ENCODE peak calls at places on chromosome 1, in four cellular contexts. C is PC-3, F is GM23338, P is endodermal cell. H is an unnamed sample. For H3K4me1, the result is how much of the 10 kb centered on the place peaks cover.

GRCh38 chr1:1232801-1233566 is 947 bp downstream of the B3GALT6 start:
- DNase-seq in P (no peak), C (peak), F (no peak), H (no peak)

GRCh38 chr1:1291611-1292441 is 11.6 kb downstream of the SCNN1D start:
- DNase-seq in P (peak), C (peak), F (peak), H (peak)

GRCh38 chr1:157702308-157702825 is 1.8 kb upstream of the FCRL3 start:
- DNase-seq in C (no peak), P (no peak), F (no peak), H (no peak)

GRCh38 chr1:162276493-162276892 is 100.2 kb downstream of the SPATA46 start:
- DNase-seq in F (peak), C (peak), P (no peak), H (no peak)

GRCh38 chr1:105544475-105544874 is 1512.0 kb upstream of the PRMT6 start:
- DNase-seq in P (no peak), C (peak), F (no peak), H (no peak)

GRCh38 chr1:97551113-97551512 is 369.7 kb downstream of the DPYD start:
- DNase-seq in P (no peak), F (no peak), C (no peak), H (no peak)

GRCh38 chr1:29243863-29244185 is 7.5 kb downstream of the PTPRU start:
- DNase-seq in C (peak), P (no peak), F (no peak), H (no peak)

GRCh38 chr1:65068202-65069011 is 79.6 kb upstream of the AK4 start:
- DNase-seq in C (peak), F (peak), P (no peak), H (peak)

GRCh38 chr1:16120940-16121410 is 34.9 kb downstream of the EPHA2 start:
- DNase-seq in C (peak), F (no peak), P (no peak), H (no peak)

GRCh38 chr1:55180075-55180670 is 35.0 kb downstream of the USP24 start:
- DNase-seq in F (no peak), P (no peak), C (no peak), H (no peak)

GRCh38 chr1:216723274-216723780 is at the start of gene ESRRG:
- DNase-seq in C (no peak), P (peak), F (peak), H (peak)

GRCh38 chr1:54390655-54391054 is 15.5 kb downstream of the SSBP3 start:
- DNase-seq in P (no peak), F (no peak), C (no peak), H (no peak)

GRCh38 chr1:41109316-41110263 is 88.1 kb upstream of the SLFNL1 start:
- DNase-seq in F (peak), P (no peak), C (peak), H (peak)

GRCh38 chr1:184387871-184388670 is 1.2 kb downstream of the C1orf21 start:
- DNase-seq in C (peak), F (peak), P (peak), H (peak)

GRCh38 chr1:9589719-9590157 is 1.0 kb downstream of the TMEM201 start:
- DNase-seq in F (no peak), C (peak), P (no peak), H (no peak)

GRCh38 chr1:157515709-157516108 is 36.6 kb downstream of the FCRL5 start:
- DNase-seq in C (no peak), F (no peak), P (no peak), H (no peak)

GRCh38 chr1:22453181-22453580 is 1.5 kb downstream of the ZBTB40 start:
- DNase-seq in C (no peak), P (no peak), F (no peak), H (no peak)

GRCh38 chr1:25890249-25891034 is 14.9 kb upstream of the PAQR7 start:
- DNase-seq in F (no peak), P (peak), C (peak), H (peak)

GRCh38 chr1:26029864-26030481 is 8.4 kb downstream of the EXTL1 start:
- DNase-seq in P (no peak), C (no peak), F (peak), H (no peak)

GRCh38 chr1:223716302-223716862 is 4.0 kb downstream of the CAPN2 start:
- DNase-seq in C (no peak), F (no peak), P (no peak), H (no peak)

GRCh38 chr1:102863704-102864103 is 244.6 kb downstream of the COL11A1 start:
- DNase-seq in C (no peak), F (no peak), P (no peak), H (no peak)

GRCh38 chr1:54934869-54935268 is 45.6 kb upstream of the TMEM61 start:
- DNase-seq in F (no peak), P (no peak), C (peak), H (no peak)

GRCh38 chr1:198124665-198125064 is 32.1 kb upstream of the NEK7 start:
- DNase-seq in P (no peak), F (no peak), C (no peak), H (no peak)

GRCh38 chr1:27520651-27521050 is 30.7 kb upstream of the WASF2 start:
- DNase-seq in P (no peak), F (no peak), C (no peak), H (no peak)

GRCh38 chr1:94258873-94259331 is 21.5 kb upstream of the ARHGAP29 start:
- DNase-seq in C (peak), P (no peak), F (no peak), H (no peak)

GRCh38 chr1:102190429-102190828 is 193.7 kb upstream of the OLFM3 start:
- DNase-seq in F (no peak), P (no peak), C (no peak), H (no peak)

GRCh38 chr1:92817986-92818764 is 13.7 kb upstream of the RPL5 start:
- DNase-seq in P (peak), C (peak), F (peak), H (peak)

GRCh38 chr1:177786346-177786745 is 183.5 kb downstream of the SEC16B start:
- DNase-seq in P (no peak), F (no peak), C (no peak), H (no peak)

GRCh38 chr1:6614019-6614952 is 755 bp downstream of the PHF13 start:
- DNase-seq in F (peak), C (peak), P (peak), H (peak)

GRCh38 chr1:163072658-163073057 is 3.5 kb downstream of the RGS4 start:
- DNase-seq in C (peak), F (no peak), P (no peak), H (no peak)

GRCh38 chr1:221868894-221869293 is 127.0 kb upstream of the DUSP10 start:
- DNase-seq in P (no peak), F (no peak), C (peak), H (no peak)

DNA sequence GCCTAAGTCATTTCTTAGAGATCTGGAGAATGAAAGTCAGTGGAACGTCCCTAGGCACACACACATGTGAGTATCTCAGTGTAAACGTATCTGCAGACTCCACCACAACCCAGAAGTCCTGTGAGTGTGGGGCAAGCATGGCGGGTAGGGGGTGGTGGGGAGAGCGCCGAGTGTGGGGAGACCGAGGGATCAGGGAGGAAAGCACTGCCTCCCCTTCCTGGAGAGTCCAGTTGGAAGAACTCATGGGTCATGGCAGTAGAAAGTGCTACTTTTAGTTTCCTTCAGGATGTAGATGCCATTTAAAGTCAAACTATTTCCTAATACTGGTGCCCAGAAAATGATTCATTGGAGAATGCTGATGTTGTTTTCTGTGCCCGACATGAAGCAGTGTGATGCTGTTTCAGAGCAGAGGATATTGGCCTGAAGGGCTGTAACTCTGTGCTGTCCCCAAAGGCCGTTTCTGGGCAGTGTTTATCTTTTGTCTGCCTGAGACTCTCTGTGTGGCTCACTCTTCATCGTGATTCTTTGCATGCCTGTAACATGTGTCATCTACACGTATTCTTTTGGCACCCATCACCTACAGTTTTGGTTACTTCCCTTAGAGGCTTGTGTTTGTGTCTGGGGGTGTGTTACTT is 45.7 kb upstream of the TSPAN2 start:
- DNase-seq in C (peak), F (no peak), P (no peak), H (no peak)
- H3K4me3 ChIP-seq in C (peak), F (no peak), P (no peak), H (no peak)

GRCh38 chr1:99766378-99766800 is at the start of gene FRRS1:
- DNase-seq in C (peak), F (peak), P (peak), H (peak)

GRCh38 chr1:99767996-99768524 is 1.6 kb upstream of the FRRS1 start:
- DNase-seq in C (no peak), P (no peak), F (no peak), H (no peak)

GRCh38 chr1:99764439-99764838 is 2.0 kb downstream of the FRRS1 start:
- DNase-seq in F (no peak), P (no peak), C (no peak), H (no peak)

GRCh38 chr1:99763956-99764355 is 2.5 kb downstream of the FRRS1 start:
- DNase-seq in P (no peak), F (no peak), C (no peak), H (no peak)

DNA sequence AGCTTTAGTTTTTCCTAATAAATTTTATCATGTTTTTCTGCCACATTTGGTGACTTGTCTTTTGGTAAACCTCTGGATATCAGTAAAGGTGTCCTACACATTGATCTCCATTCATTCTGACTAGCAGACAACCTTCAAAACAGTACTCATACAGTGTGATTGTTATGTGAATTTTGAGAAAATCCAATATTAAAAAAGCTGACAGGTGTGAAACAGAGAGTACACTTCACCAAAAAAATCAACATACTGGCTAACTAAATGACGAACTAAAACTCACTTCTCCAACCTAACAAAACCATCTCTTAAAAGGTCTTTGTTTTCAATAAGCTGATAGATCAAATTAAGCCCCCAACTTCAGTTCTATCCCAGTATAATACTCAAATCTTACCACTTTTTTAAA is 1.5 kb downstream of the FRRS1 start:
- DNase-seq in F (no peak), P (no peak), C (no peak), H (no peak)
- H3K27ac ChIP-seq in F (no peak), P (no peak), C (no peak), H (no peak)

DNA sequence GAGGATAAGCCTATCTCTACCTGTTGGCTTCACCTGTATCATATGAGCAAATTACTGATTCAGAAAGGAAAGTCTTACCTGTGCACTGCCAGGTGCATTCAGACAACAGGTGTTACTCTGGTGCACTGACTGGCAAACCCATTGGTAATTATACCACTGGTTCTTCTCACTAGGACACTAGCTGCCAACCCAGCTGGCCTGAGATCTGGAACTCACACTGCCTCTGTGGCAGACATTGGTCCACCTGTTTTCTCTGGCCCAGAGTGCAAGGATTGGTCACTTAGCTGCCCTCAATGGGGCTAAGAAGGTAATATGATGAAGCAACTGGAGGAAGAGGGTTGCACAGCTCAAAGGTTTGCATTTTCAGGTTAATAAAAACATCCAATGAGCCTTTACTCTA is 140.2 kb upstream of the DNAH14 start:
- DNase-seq in P (no peak), C (no peak), F (no peak), H (no peak)
- H3K4me1 ChIP-seq in P (under half), C (under half), F (under half), H (under half)

GRCh38 chr1:169105087-169105433 is 1.4 kb upstream of the ATP1B1 start:
- DNase-seq in C (no peak), P (no peak), F (no peak), H (no peak)
- H3K4me3 ChIP-seq in C (peak), P (peak), F (peak), H (peak)

GRCh38 chr1:205429742-205430464 is 8.0 kb upstream of the LEMD1 start:
- DNase-seq in C (no peak), P (peak), F (no peak), H (no peak)
- H3K27ac ChIP-seq in C (no peak), P (no peak), F (no peak), H (no peak)

GRCh38 chr1:36305915-36306209 is 306 bp upstream of the SH3D21 start:
- DNase-seq in C (no peak), F (no peak), P (no peak), H (peak)

GRCh38 chr1:36304970-36305914 is 926 bp upstream of the SH3D21 start:
- DNase-seq in F (peak), P (peak), C (no peak), H (peak)

GRCh38 chr1:36303244-36303643 is 2.9 kb upstream of the SH3D21 start:
- DNase-seq in P (peak), C (no peak), F (no peak), H (no peak)

GRCh38 chr1:36304521-36304920 is 1.6 kb upstream of the SH3D21 start:
- DNase-seq in P (no peak), F (no peak), C (no peak), H (no peak)

DNA sequence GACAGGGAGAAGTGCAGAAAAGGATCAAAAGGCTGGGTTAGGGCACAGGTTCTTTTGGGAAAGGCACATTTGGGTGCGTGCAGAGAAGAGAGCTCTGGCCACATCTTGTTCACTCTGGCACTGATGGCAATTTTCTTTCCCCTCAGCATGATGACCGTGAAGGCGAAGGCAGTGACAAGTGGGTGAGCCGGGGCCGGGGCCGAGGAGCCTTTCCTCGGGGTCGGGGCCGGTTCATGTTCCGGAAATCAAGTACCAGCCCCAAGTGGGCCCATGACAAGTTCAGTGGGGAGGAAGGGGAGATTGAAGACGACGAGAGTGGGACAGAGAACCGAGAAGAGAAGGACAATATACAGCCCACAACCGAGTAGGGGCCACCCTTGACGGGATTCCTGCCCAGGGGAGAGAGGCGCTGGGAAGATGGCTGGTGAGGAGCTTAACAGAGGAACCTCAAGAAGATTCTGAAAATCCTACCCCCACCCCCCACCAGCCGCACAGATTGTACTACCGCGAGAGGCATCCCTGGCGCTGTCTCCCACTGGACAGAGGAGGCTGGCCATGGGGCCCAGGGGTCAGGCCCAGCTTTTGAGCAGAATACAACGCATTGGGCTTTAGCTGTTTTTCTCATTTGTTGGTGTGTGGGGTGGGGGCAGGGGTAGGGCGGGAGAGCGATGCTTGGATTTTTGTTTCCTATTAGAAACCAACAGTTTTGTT is 2.4 kb upstream of the SH3D21 start:
- DNase-seq in F (no peak), P (peak), C (no peak), H (no peak)
- H3K4me1 ChIP-seq in F (under half), P (under half), C (under half), H (under half)

GRCh38 chr1:179744401-179745130 is 1.5 kb downstream of the FAM163A start:
- DNase-seq in F (peak), C (no peak), P (peak), H (no peak)

GRCh38 chr1:179742717-179743678 is at the start of gene FAM163A:
- DNase-seq in C (no peak), F (peak), P (peak), H (no peak)

GRCh38 chr1:179742291-179742690 is 800 bp upstream of the FAM163A start:
- DNase-seq in F (no peak), C (no peak), P (no peak), H (no peak)

GRCh38 chr1:179745131-179745611 is 2.1 kb downstream of the FAM163A start:
- DNase-seq in P (peak), C (no peak), F (peak), H (no peak)

DNA sequence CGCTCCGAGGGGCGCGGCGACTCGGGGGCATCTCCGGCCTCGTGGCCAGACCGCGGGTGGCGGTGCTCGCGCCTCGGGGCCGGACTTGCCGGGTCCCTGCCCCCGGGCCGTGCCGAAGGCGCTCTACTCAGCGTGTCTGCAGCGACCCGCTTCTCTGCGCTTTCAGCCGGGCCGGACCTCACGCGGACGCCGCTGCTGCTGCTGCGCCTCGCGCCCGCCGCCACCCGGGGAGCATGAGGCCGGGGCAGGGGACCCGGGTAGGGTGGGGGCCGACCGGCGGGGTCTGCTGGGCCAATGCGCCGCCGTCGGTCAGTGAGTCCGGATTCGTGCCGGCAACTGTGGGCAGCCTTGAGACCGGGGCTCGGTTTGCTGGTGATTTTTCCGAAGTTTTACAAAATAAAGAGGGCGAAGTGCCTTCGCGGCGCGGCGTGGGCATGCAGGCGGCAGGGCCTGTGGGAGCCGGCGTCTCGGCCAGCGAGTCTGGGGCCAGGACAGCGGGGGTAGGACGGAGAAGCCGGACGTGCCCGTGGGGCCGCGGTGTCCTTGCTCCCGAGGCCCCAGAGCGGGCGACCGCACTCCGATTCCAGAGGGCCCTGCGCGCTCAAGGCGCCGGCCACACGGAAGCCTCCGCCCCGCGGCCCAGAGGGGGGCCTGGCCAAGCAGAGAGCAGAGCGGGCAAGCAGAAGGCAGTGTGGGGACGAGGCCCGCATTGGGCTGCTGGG is 749 bp downstream of the FAM163A start:
- DNase-seq in P (peak), F (peak), C (no peak), H (no peak)
- H3K4me3 ChIP-seq in P (peak), F (peak), C (no peak), H (peak)

GRCh38 chr1:218887141-218887925 is 286.3 kb upstream of the LYPLAL1 start:
- DNase-seq in P (no peak), F (no peak), C (peak), H (no peak)
- H3K27ac ChIP-seq in P (no peak), F (no peak), C (peak), H (no peak)

H was measured in colonic mucosa.